ENCODE peak calls at places on chromosomes 5 and 9, in eight cellular contexts. T is ecto neural progenitor cell; H is cardiac muscle cell; W is memory B cell; S is LoVo; F is HTR-8/SVneo; Z is stimulated activated CD8-positive, alpha-beta memory T cell treated with anti-CD3 and anti-CD28 coated beads, Interleukin-2, amount 100 ng/mL, for 1 hour; Y is NCI-H2029. A is an unnamed sample.
A peak's percentile ranks its signal among the peaks of the same experiment; 100 is the strongest.

GRCh38 chr9:21506910-21507795 is 25.0 kb upstream of the IFNE start:
- DNase-seq in T (no peak), H (peak; percentile 95), W (no peak), S (peak; percentile 47), F (peak; percentile 14), Z (no peak), Y (no peak), A (no peak)

GRCh38 chr5:33153373-33153772 is 287.4 kb upstream of the TARS1 start:
- DNase-seq in T (no peak), H (no peak), W (no peak), S (no peak), F (no peak), Z (no peak), Y (no peak), A (no peak)

GRCh38 chr5:43396762-43397304 is 15.4 kb downstream of the CCL28 start:
- DNase-seq in T (no peak), H (peak; percentile 41), W (peak; percentile 58), S (no peak), F (no peak), Z (peak; percentile 33), Y (no peak), A (peak; percentile 68)

GRCh38 chr5:43338856-43339255 is 25.6 kb upstream of the HMGCS1 start:
- DNase-seq in T (no peak), H (no peak), W (no peak), S (no peak), F (no peak), Z (no peak), Y (no peak), A (no peak)

GRCh38 chr5:135387629-135387960 is 11.4 kb downstream of the MACROH2A1 start:
- DNase-seq in T (no peak), H (peak; percentile 47), W (no peak), S (no peak), F (no peak), Z (no peak), Y (no peak), A (no peak)

GRCh38 chr5:168908207-168908606 is 329.0 kb upstream of the PANK3 start:
- DNase-seq in T (no peak), H (peak; percentile 64), W (no peak), S (no peak), F (peak; percentile 31), Z (no peak), Y (no peak), A (no peak)

GRCh38 chr5:78640622-78641021 is 8.0 kb downstream of the LHFPL2 start:
- DNase-seq in T (no peak), H (no peak), W (no peak), S (no peak), F (no peak), Z (no peak), Y (peak; percentile 26), A (no peak)

GRCh38 chr9:121783523-121784507 is 132.4 kb downstream of the DAB2IP start:
- DNase-seq in T (peak; percentile 65), H (no peak), W (no peak), S (no peak), F (no peak), Z (no peak), Y (no peak), A (no peak)

GRCh38 chr5:175778951-175779475 is 92.4 kb upstream of the CPLX2 start:
- DNase-seq in T (no peak), H (peak; percentile 28), W (no peak), S (peak; percentile 71), F (no peak), Z (no peak), Y (peak; percentile 96), A (no peak)

GRCh38 chr5:79974896-79975295 is 16.2 kb downstream of the MTX3 start:
- DNase-seq in T (no peak), H (peak; percentile 63), W (no peak), S (peak; percentile 38), F (peak; percentile 24), Z (no peak), Y (no peak), A (no peak)

GRCh38 chr9:105360344-105360743 is 87.5 kb upstream of the FSD1L start:
- DNase-seq in T (no peak), H (peak; percentile 6), W (no peak), S (no peak), F (no peak), Z (no peak), Y (no peak), A (no peak)

GRCh38 chr5:1129725-1130082 is 17.8 kb upstream of the SLC12A7 start:
- DNase-seq in T (no peak), H (no peak), W (no peak), S (no peak), F (no peak), Z (no peak), Y (peak; percentile 40), A (no peak)

GRCh38 chr5:74624931-74625505 is 15.5 kb downstream of the ENC1 start:
- DNase-seq in T (peak; percentile 59), H (no peak), W (no peak), S (no peak), F (no peak), Z (no peak), Y (no peak), A (no peak)

GRCh38 chr5:38666668-38667498 is 110.4 kb upstream of the LIFR start:
- DNase-seq in T (no peak), H (peak; percentile 74), W (no peak), S (no peak), F (peak; percentile 71), Z (no peak), Y (no peak), A (no peak)

GRCh38 chr5:55758231-55758630 is 20.4 kb downstream of the DDX4 start:
- DNase-seq in T (no peak), H (no peak), W (no peak), S (no peak), F (no peak), Z (no peak), Y (no peak), A (no peak)

GRCh38 chr5:179816401-179817070 is 4.2 kb upstream of the SQSTM1 start:
- DNase-seq in T (no peak), H (no peak), W (no peak), S (no peak), F (no peak), Z (no peak), Y (no peak), A (no peak)

GRCh38 chr5:10691826-10692785 is 68.9 kb downstream of the DAP start:
- DNase-seq in T (no peak), H (peak; percentile 41), W (no peak), S (no peak), F (peak; percentile 78), Z (no peak), Y (no peak), A (no peak)

GRCh38 chr9:136995370-136995769 is 998 bp downstream of the CLIC3 start:
- DNase-seq in T (no peak), H (no peak), W (no peak), S (no peak), F (no peak), Z (no peak), Y (no peak), A (no peak)

GRCh38 chr5:153147891-153148623 is 342.4 kb upstream of the GRIA1 start:
- DNase-seq in T (peak; percentile 50), H (peak; percentile 76), W (no peak), S (peak; percentile 46), F (no peak), Z (no peak), Y (peak; percentile 91), A (no peak)

GRCh38 chr5:154193176-154193575 is 2.6 kb downstream of the GALNT10 start:
- DNase-seq in T (no peak), H (no peak), W (no peak), S (no peak), F (no peak), Z (no peak), Y (no peak), A (no peak)

GRCh38 chr5:13003457-13003856 is 941.0 kb downstream of the DNAH5 start:
- DNase-seq in T (no peak), H (no peak), W (no peak), S (no peak), F (no peak), Z (no peak), Y (no peak), A (no peak)

GRCh38 chr9:69753830-69754229 is 6.0 kb downstream of the PTAR1 start:
- DNase-seq in T (no peak), H (no peak), W (no peak), S (no peak), F (no peak), Z (no peak), Y (no peak), A (no peak)

GRCh38 chr9:132507670-132508469 is 74.5 kb upstream of the BARHL1 start:
- DNase-seq in T (peak; percentile 83), H (peak; percentile 79), W (peak; percentile 61), S (peak; percentile 57), F (peak; percentile 85), Z (peak; percentile 18), Y (peak; percentile 31), A (peak; percentile 91)

GRCh38 chr5:14235872-14236271 is 92.7 kb downstream of the TRIO start:
- DNase-seq in T (no peak), H (no peak), W (no peak), S (no peak), F (no peak), Z (no peak), Y (no peak), A (no peak)

GRCh38 chr9:112009656-112010055 is 113.0 kb downstream of the UGCG start:
- DNase-seq in T (no peak), H (peak; percentile 59), W (no peak), S (no peak), F (no peak), Z (no peak), Y (no peak), A (no peak)

GRCh38 chr5:129917224-129917623 is 13.0 kb downstream of the CHSY3 start:
- DNase-seq in T (no peak), H (peak; percentile 74), W (no peak), S (no peak), F (no peak), Z (no peak), Y (no peak), A (no peak)

GRCh38 chr9:114612272-114612923 is 1.3 kb downstream of the TMEM268 start:
- DNase-seq in T (no peak), H (no peak), W (no peak), S (no peak), F (no peak), Z (no peak), Y (peak; percentile 25), A (no peak)

GRCh38 chr5:159199780-159200179 is 9.6 kb downstream of the RNF145 start:
- DNase-seq in T (no peak), H (no peak), W (no peak), S (no peak), F (no peak), Z (no peak), Y (no peak), A (no peak)

GRCh38 chr5:151084363-151084762 is 3.5 kb upstream of the TNIP1 start:
- DNase-seq in T (no peak), H (peak; percentile 83), W (no peak), S (no peak), F (no peak), Z (no peak), Y (no peak), A (no peak)

GRCh38 chr9:84647699-84648098 is 21.8 kb upstream of the NTRK2 start:
- DNase-seq in T (no peak), H (no peak), W (no peak), S (no peak), F (no peak), Z (no peak), Y (no peak), A (no peak)

GRCh38 chr9:108720191-108720642 is 135.6 kb downstream of the ACTL7B start:
- DNase-seq in T (no peak), H (no peak), W (no peak), S (no peak), F (no peak), Z (no peak), Y (no peak), A (no peak)

GRCh38 chr5:153714732-153715287 is 224.3 kb downstream of the GRIA1 start:
- DNase-seq in T (no peak), H (no peak), W (no peak), S (no peak), F (no peak), Z (no peak), Y (no peak), A (no peak)

GRCh38 chr9:135985889-135986288 is 24.7 kb upstream of the UBAC1 start:
- DNase-seq in T (no peak), H (no peak), W (no peak), S (no peak), F (no peak), Z (no peak), Y (no peak), A (no peak)